ENCODE peak calls at places on chromosomes 2 and 18, in eight cellular contexts. R is activated naive CD8-positive, alpha-beta T cell treated with anti-CD3 and anti-CD28 coated beads, Interleukin-2, amount 50 U/mL, for 16 hours; W is iPS DF 6.9; V is fibroblast of the aortic adventitia; Q is activated CD8-positive, alpha-beta memory T cell treated with anti-CD3 and anti-CD28 coated beads, Interleukin-2, amount 50 U/mL, for 48 hours; L is esophagus squamous epithelium; T is neuronal stem cell; O is mucosa of gallbladder. G is an unnamed sample.

GRCh38 chr2:134137182-134137595 is 116.7 kb upstream of the MGAT5 start:
- DNase-seq in R (no peak), W (no peak), V (peak; percentile 77), Q (no peak), L (no peak), T (no peak), O (peak; percentile 58), G (no peak)

GRCh38 chr2:32427672-32428622 is 71.1 kb downstream of the BIRC6 start:
- DNase-seq in R (no peak), W (no peak), V (no peak), Q (no peak), L (no peak), T (no peak), O (no peak), G (no peak)

GRCh38 chr2:146940016-146940685 is 904.7 kb upstream of the ACVR2A start:
- DNase-seq in R (no peak), W (no peak), V (peak; percentile 58), Q (no peak), L (no peak), T (no peak), O (no peak), G (no peak)

GRCh38 chr2:130728007-130728454 is 839 bp upstream of the GPR148 start:
- DNase-seq in R (no peak), W (no peak), V (peak; percentile 4), Q (no peak), L (no peak), T (no peak), O (peak; percentile 53), G (no peak)

GRCh38 chr2:165898381-165898780 is 55.2 kb downstream of the TTC21B start:
- DNase-seq in R (no peak), W (no peak), V (no peak), Q (no peak), L (no peak), T (no peak), O (no peak), G (no peak)

GRCh38 chr2:149767516-149767974 is 180.0 kb upstream of the MMADHC start:
- DNase-seq in R (no peak), W (no peak), V (peak; percentile 40), Q (no peak), L (no peak), T (no peak), O (no peak), G (no peak)

GRCh38 chr18:79965119-79965902 is 868 bp downstream of the HSBP1L1 start:
- DNase-seq in R (no peak), W (no peak), V (peak; percentile 62), Q (no peak), L (no peak), T (no peak), O (no peak), G (peak; percentile 42)

GRCh38 chr2:173720310-173720709 is 244.9 kb downstream of the SP3 start:
- DNase-seq in R (no peak), W (no peak), V (peak; percentile 69), Q (no peak), L (no peak), T (no peak), O (no peak), G (no peak)

GRCh38 chr2:85549826-85550225 is 10.9 kb downstream of the MAT2A start:
- DNase-seq in R (no peak), W (no peak), V (peak; percentile 95), Q (no peak), L (no peak), T (no peak), O (no peak), G (no peak)

GRCh38 chr18:70469916-70470315 is 181.1 kb downstream of the SOCS6 start:
- DNase-seq in R (no peak), W (no peak), V (no peak), Q (no peak), L (no peak), T (no peak), O (no peak), G (no peak)

GRCh38 chr2:149595069-149595963 is 7.7 kb upstream of the MMADHC start:
- DNase-seq in R (no peak), W (no peak), V (peak; percentile 63), Q (no peak), L (no peak), T (no peak), O (no peak), G (no peak)

GRCh38 chr2:120579916-120580685 is 155.6 kb upstream of the GLI2 start:
- DNase-seq in R (no peak), W (no peak), V (no peak), Q (no peak), L (no peak), T (no peak), O (no peak), G (no peak)

GRCh38 chr2:109232909-109233308 is 103.9 kb downstream of the SH3RF3 start:
- DNase-seq in R (no peak), W (no peak), V (no peak), Q (peak; percentile 10), L (no peak), T (no peak), O (no peak), G (no peak)

GRCh38 chr2:170204561-170204960 is 26.6 kb downstream of the MYO3B start:
- DNase-seq in R (no peak), W (no peak), V (no peak), Q (no peak), L (no peak), T (no peak), O (no peak), G (no peak)

GRCh38 chr18:1663879-1664705 is 759.4 kb downstream of the ADCYAP1 start:
- DNase-seq in R (no peak), W (peak; percentile 45), V (peak; percentile 49), Q (peak; percentile 67), L (no peak), T (peak; percentile 39), O (peak; percentile 28), G (no peak)

GRCh38 chr2:136281281-136282117 is 163.6 kb upstream of the CXCR4 start:
- DNase-seq in R (no peak), W (no peak), V (no peak), Q (peak; percentile 69), L (no peak), T (no peak), O (no peak), G (no peak)

GRCh38 chr2:122011493-122012270 is 256.2 kb downstream of the TSN start:
- DNase-seq in R (no peak), W (no peak), V (no peak), Q (no peak), L (no peak), T (no peak), O (no peak), G (no peak)

GRCh38 chr2:6186332-6187100 is 494.3 kb downstream of the SOX11 start:
- DNase-seq in R (no peak), W (no peak), V (no peak), Q (no peak), L (no peak), T (no peak), O (peak; percentile 73), G (no peak)

GRCh38 chr2:33457588-33458247 is 18.7 kb upstream of the RASGRP3 start:
- DNase-seq in R (no peak), W (no peak), V (peak; percentile 77), Q (no peak), L (no peak), T (no peak), O (no peak), G (no peak)

GRCh38 chr18:22846088-22846683 is 86.9 kb upstream of the RBBP8 start:
- DNase-seq in R (no peak), W (no peak), V (peak; percentile 55), Q (no peak), L (no peak), T (no peak), O (no peak), G (no peak)

GRCh38 chr2:98507940-98508689 is 63.5 kb downstream of the INPP4A start:
- DNase-seq in R (no peak), W (no peak), V (no peak), Q (no peak), L (no peak), T (no peak), O (no peak), G (no peak)

GRCh38 chr18:46262856-46263255 is 158.7 kb downstream of the HAUS1 start:
- DNase-seq in R (no peak), W (no peak), V (no peak), Q (no peak), L (no peak), T (no peak), O (no peak), G (no peak)

GRCh38 chr2:232875256-232876070 is 5.4 kb downstream of the SNORC start:
- DNase-seq in R (no peak), W (no peak), V (no peak), Q (peak; percentile 61), L (no peak), T (no peak), O (no peak), G (no peak)

GRCh38 chr2:22800422-22800821 is 584.6 kb upstream of the KLHL29 start:
- DNase-seq in R (no peak), W (peak; percentile 27), V (no peak), Q (no peak), L (no peak), T (peak; percentile 50), O (no peak), G (no peak)

GRCh38 chr2:224121406-224122067 is 82.5 kb upstream of the SERPINE2 start:
- DNase-seq in R (no peak), W (no peak), V (no peak), Q (no peak), L (no peak), T (no peak), O (no peak), G (no peak)

GRCh38 chr18:50494569-50494968 is 65.3 kb upstream of the MAPK4 start:
- DNase-seq in R (no peak), W (no peak), V (no peak), Q (no peak), L (no peak), T (no peak), O (no peak), G (no peak)

GRCh38 chr2:118059919-118060478 is 28.3 kb upstream of the INSIG2 start:
- DNase-seq in R (no peak), W (no peak), V (peak; percentile 84), Q (no peak), L (no peak), T (no peak), O (no peak), G (no peak)

GRCh38 chr2:212766921-212767320 is 228.3 kb upstream of the ERBB4 start:
- DNase-seq in R (no peak), W (no peak), V (no peak), Q (no peak), L (no peak), T (no peak), O (no peak), G (no peak)

GRCh38 chr2:105783151-105783738 is 38.5 kb downstream of the NCK2 start:
- DNase-seq in R (no peak), W (no peak), V (no peak), Q (no peak), L (no peak), T (no peak), O (no peak), G (no peak)

GRCh38 chr2:226427538-226428307 is 371.9 kb downstream of the IRS1 start:
- DNase-seq in R (no peak), W (no peak), V (peak; percentile 76), Q (no peak), L (no peak), T (no peak), O (no peak), G (no peak)

G was measured in breast epithelium.